ENCODE peak calls at places on chromosome X, in four cellular contexts. M is astrocyte, V is Caco-2, T is uterus. A is an unnamed sample. For H3K4me1, the result is how much of the 10 kb centered on the place peaks cover.

GRCh38 chrX:40821780-40822179 is 86.4 kb upstream of the MED14 start:
- DNase-seq in M (no peak), V (no peak), T (no peak), A (no peak)

GRCh38 chrX:22922961-22923360 is 76.8 kb upstream of the DDX53 start:
- DNase-seq in M (peak), V (no peak), T (peak), A (no peak)

GRCh38 chrX:53374222-53374820 is 48.1 kb downstream of the SMC1A start:
- DNase-seq in M (peak), V (no peak), T (no peak), A (no peak)

GRCh38 chrX:18931972-18932371 is 51.9 kb downstream of the PHKA2 start:
- DNase-seq in M (no peak), V (no peak), T (no peak), A (no peak)

GRCh38 chrX:33190016-33190415 is 21.3 kb downstream of the DMD start:
- DNase-seq in M (no peak), V (no peak), T (no peak), A (no peak)

GRCh38 chrX:68693481-68694410 is 46.3 kb downstream of the STARD8 start:
- DNase-seq in M (peak), V (no peak), T (peak), A (no peak)

GRCh38 chrX:87664381-87664780 is 146.8 kb downstream of the KLHL4 start:
- DNase-seq in M (no peak), V (no peak), T (no peak), A (peak)

GRCh38 chrX:150692837-150693781 is at the start of gene MTMR1:
- DNase-seq in M (no peak), V (no peak), T (no peak), A (peak)

GRCh38 chrX:101265869-101266428 is 25.2 kb downstream of the TAF7L start:
- DNase-seq in M (peak), V (no peak), T (no peak), A (no peak)

GRCh38 chrX:144586756-144587155 is 660.5 kb upstream of the SPANXN1 start:
- DNase-seq in M (no peak), V (no peak), T (no peak), A (peak)

GRCh38 chrX:21875013-21875412 is 19.2 kb downstream of the YY2 start:
- DNase-seq in M (no peak), V (no peak), T (no peak), A (no peak)

GRCh38 chrX:68416592-68416991 is 16.7 kb downstream of the OPHN1 start:
- DNase-seq in M (peak), V (no peak), T (no peak), A (peak)

GRCh38 chrX:122943918-122944317 is 240.2 kb upstream of the GRIA3 start:
- DNase-seq in M (peak), V (no peak), T (no peak), A (peak)

GRCh38 chrX:30521440-30522182 is 56.0 kb downstream of the TASL start:
- DNase-seq in M (peak), V (no peak), T (no peak), A (peak)

GRCh38 chrX:140525448-140525847 is 20.6 kb upstream of the SOX3 start:
- DNase-seq in M (peak), V (no peak), T (no peak), A (no peak)

GRCh38 chrX:129678176-129678880 is 23.6 kb upstream of the APLN start:
- DNase-seq in M (no peak), V (no peak), T (no peak), A (no peak)

DNA sequence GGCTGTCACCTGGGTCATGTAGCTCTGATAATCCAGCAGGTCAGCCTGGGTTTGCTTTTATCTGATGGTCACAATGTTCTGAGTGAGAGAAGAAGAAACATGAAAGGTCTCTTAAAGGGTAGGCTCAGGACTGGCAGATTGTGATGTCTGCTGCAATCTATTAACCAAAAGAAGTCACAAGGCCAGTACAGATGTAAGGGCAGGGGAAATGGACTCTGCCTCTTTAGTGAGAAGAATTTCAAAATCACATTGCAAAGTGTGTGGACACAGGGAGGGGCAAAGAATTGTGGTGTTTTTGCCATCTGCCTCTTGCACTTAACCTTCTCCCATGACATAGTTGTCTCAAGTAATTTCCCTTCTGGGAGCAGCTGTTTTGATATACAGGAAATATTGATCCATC is 40.9 kb downstream of the IL1RAPL1 start:
- DNase-seq in M (no peak), V (peak), T (no peak), A (no peak)
- H3K4me1 ChIP-seq in M (under half), V (under half), T (under half), A (under half)

DNA sequence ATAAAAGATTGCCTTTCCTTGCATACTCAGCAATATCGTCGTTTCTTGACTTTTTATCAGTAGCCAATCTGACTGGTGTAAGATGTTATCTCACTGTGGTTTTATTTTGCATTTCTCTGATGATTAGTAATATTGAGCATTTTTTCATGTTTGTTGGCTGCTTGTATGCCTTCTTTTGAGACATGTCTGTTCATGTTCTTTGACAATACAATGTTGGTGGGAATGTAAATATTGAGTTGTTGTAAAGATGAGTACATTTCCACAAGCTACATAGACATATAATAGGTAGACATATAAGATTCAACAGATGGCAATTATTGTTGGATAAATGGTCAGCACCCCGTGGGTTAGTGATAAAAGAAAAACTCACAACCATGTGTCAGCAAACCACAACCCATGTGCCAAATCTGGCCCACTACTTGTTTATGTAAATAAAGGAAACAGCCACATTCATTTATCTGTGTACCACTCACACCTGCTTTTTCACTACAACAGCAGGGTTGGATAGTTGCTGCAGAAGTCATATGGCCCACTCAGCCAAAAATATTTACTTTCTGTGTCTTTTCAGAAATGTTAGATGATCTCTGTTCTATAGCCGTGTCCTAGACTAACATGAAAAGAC is 153.1 kb upstream of the VCX start:
- DNase-seq in M (no peak), V (no peak), T (no peak), A (peak)
- H3K4me1 ChIP-seq in M (under half), V (under half), T (under half), A (under half)

GRCh38 chrX:13051529-13052172 is 7.2 kb upstream of the FAM9C start:
- DNase-seq in M (peak), V (no peak), T (no peak), A (peak)

GRCh38 chrX:13050151-13050550 is 5.7 kb upstream of the FAM9C start:
- DNase-seq in M (no peak), V (no peak), T (no peak), A (no peak)

GRCh38 chrX:13048265-13048664 is 3.8 kb upstream of the FAM9C start:
- DNase-seq in M (no peak), V (no peak), T (no peak), A (peak)

GRCh38 chrX:13053171-13053570 is 8.8 kb upstream of the FAM9C start:
- DNase-seq in M (no peak), V (no peak), T (no peak), A (no peak)

DNA sequence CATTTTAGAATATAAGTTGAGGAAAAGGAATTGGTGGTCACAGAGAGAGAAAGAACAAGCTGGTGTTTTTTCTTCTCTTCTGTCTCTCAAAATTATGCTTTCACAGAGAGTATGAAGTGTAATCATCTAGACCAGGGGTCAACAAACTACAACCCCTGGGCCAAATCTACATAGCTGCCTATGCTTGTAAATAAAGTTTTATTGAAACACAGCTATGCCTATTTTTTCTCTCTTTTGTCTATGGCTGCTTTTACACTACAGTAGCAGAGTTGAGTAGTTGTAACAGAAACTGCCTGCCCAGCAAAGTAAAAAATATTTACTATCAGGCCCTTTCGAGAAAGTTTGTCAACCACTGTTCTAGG is 6.7 kb upstream of the FAM9C start:
- DNase-seq in M (no peak), V (no peak), T (no peak), A (no peak)
- H3K4me1 ChIP-seq in M (under half), V (under half), T (under half), A (under half)

DNA sequence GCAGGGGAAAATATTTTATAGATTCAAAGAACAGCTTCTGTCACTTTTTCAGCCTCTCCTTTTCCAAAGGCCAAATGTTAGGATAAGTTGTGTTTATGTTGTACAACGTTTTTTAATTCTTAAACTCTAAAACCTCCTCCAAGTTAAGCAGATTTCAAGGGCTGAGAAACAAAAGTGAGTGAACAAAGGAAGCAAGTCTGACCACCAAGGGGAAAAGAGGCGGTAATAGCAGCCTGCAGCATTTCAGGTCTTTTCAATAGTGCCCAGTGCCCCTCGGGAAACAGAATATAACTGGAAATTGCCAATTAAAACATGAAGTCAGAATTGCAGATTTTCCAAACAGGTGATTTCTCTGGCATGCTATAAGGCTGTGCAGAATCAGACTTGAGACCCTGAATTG is 510.0 kb upstream of the HTR2C start:
- DNase-seq in M (no peak), V (no peak), T (no peak), A (no peak)
- H3K4me1 ChIP-seq in M (under half), V (under half), T (under half), A (under half)

DNA sequence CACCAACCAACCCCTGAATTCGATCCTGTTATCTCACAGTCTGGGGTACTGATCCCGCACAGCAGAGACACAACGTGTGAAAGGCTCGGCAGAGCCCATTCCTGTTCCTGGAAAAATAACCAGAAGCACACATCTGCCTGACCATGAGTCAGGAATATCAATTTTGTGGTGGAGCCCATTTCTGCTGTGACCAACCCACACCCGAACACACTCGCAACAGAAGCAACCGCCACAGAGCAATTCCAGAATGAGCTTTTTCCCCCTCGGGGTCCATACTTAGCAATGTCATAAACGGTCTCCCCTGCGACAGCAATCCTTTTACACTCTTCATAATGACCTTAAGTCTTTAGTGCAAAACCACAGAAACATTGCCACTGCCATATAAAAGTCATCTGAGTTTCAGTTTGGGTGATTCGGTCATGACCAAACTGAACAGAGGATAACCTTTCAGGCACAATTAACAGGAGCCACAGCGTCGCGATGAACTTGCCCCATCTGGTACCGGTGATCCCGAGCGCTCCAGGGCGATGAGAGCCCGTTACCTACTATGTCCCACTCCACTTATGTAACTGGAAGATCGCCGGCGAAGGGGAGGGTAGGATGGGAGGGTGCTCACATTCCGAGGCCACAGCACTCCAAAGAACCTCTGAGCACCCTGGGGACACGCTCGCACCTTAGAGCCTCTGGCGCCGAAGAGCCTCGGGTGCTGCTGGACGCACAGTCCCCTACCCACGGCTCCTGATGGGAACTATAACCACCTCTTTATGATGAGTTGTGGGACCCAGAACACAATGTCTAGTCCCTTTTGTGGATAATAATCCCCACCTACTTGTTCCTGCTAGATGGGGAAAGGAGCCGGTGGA is 1.1 kb downstream of the MECP2 start:
- DNase-seq in M (peak), V (peak), T (peak), A (no peak)
- H3K4me1 ChIP-seq in M (under half), V (under half), T (under half), A (under half)

GRCh38 chrX:44903842-44904530 is 31.0 kb downstream of the KDM6A start:
- DNase-seq in M (no peak), V (no peak), T (no peak), A (no peak)

GRCh38 chrX:44906041-44906440 is 33.1 kb downstream of the KDM6A start:
- DNase-seq in M (no peak), V (no peak), T (no peak), A (no peak)

GRCh38 chrX:44906542-44906941 is 33.6 kb downstream of the KDM6A start:
- DNase-seq in M (no peak), V (no peak), T (no peak), A (no peak)

GRCh38 chrX:44903107-44903506 is 30.1 kb downstream of the KDM6A start:
- DNase-seq in M (peak), V (no peak), T (no peak), A (peak)

DNA sequence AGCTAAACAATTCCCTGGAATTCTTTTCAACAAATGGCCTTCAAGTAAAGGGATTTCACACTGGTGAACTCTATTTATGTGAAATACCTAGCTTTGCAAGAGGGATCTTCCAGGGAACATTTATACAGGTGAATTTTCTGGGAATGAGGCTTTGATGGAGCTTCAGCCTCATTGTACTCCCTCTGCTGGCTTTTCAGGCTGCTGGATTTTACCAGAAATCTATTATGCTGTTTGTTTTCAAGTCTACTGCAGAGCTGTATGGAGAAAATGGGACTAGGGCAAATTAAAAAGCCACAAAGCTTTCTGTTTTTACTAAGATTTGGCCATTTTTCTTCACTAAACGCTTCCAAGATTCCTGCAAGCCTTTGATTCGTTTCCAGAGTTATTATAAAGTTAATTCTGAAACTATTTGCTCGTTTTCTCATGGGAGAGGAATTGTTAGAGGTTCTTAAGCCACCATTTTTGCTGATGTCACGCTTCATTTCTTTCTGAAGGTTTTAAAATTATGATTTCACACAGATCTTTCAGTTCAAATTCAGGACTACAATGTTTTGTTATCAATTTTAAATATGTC is 31.6 kb downstream of the KDM6A start:
- DNase-seq in M (no peak), V (no peak), T (no peak), A (no peak)
- H3K4me1 ChIP-seq in M (under half), V (under half), T (under half), A (under half)

GRCh38 chrX:118522230-118522926 is 26.8 kb downstream of the DOCK11 start:
- DNase-seq in M (no peak), V (no peak), T (no peak), A (no peak)

GRCh38 chrX:118521435-118521834 is 25.8 kb downstream of the DOCK11 start:
- DNase-seq in M (peak), V (no peak), T (no peak), A (no peak)

GRCh38 chrX:118520206-118520857 is 24.7 kb downstream of the DOCK11 start:
- DNase-seq in M (peak), V (no peak), T (no peak), A (no peak)

GRCh38 chrX:118519411-118520205 is 24.0 kb downstream of the DOCK11 start:
- DNase-seq in M (peak), V (no peak), T (no peak), A (no peak)

GRCh38 chrX:118520858-118521206 is 25.2 kb downstream of the DOCK11 start:
- DNase-seq in M (no peak), V (no peak), T (no peak), A (no peak)
- H3K4me1 ChIP-seq in M (under half), V (under half), T (under half), A (under half)

DNA sequence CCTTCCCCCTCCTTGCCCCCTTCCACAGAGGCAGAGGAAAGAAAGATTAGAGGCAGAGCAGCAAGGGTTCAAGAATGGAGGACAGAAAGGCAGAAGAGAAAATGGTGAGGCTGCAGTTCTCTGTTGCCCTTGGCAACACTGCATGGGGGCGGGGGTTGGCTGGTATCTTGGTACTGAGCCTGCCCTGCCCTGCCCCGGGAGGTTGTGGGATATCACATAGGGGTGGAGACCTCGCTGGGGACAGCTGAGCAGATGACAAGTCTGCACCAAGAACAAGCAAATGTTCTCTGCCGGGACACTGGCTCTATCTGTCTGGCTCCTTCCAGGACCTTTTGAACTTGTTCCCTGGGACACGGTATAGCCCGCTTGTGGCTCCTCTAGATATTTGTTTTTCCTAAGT is 39.8 kb downstream of the NHS start:
- DNase-seq in M (no peak), V (no peak), T (no peak), A (no peak)
- H3K4me1 ChIP-seq in M (half or more), V (under half), T (under half), A (under half)

GRCh38 chrX:103175944-103176753 is 38.8 kb upstream of the BEX4 start:
- DNase-seq in M (peak), V (peak), T (peak), A (no peak)

GRCh38 chrX:103171353-103171752 is 43.6 kb upstream of the BEX4 start:
- DNase-seq in M (no peak), V (no peak), T (no peak), A (no peak)

GRCh38 chrX:103170216-103170615 is 44.7 kb upstream of the BEX4 start:
- DNase-seq in M (peak), V (no peak), T (no peak), A (no peak)
- H3K4me1 ChIP-seq in M (under half), V (under half), T (under half), A (under half)

GRCh38 chrX:39773150-39773549 is 324.6 kb downstream of the BCOR start:
- DNase-seq in M (no peak), V (no peak), T (no peak), A (no peak)

GRCh38 chrX:39774804-39775112 is 323.0 kb downstream of the BCOR start:
- DNase-seq in M (no peak), V (no peak), T (no peak), A (no peak)

GRCh38 chrX:39772057-39772832 is 325.5 kb downstream of the BCOR start:
- DNase-seq in M (peak), V (no peak), T (no peak), A (no peak)

GRCh38 chrX:39771089-39771488 is 326.7 kb downstream of the BCOR start:
- DNase-seq in M (no peak), V (no peak), T (no peak), A (no peak)

GRCh38 chrX:39773923-39774803 is 323.6 kb downstream of the BCOR start:
- DNase-seq in M (peak), V (no peak), T (no peak), A (no peak)
- H3K4me1 ChIP-seq in M (under half), V (under half), T (under half), A (under half)

A was measured in foreskin keratinocyte.